ENCODE peak calls at places on chromosomes 3 and 15, in seven cellular contexts. W is spleen, S is fibroblast of lung, R is WERI-Rb-1, A is SK-N-SH, V is Peyer's patch, F is AG04450. L is an unnamed sample.
A peak's percentile ranks its signal among the peaks of the same experiment; 100 is the strongest.

GRCh38 chr3:36729204-36730056 is 34.9 kb downstream of the DCLK3 start:
- DNase-seq in W (no peak), S (peak; percentile 49), R (no peak), A (peak; percentile 54), V (no peak), F (peak; percentile 23), L (no peak)

GRCh38 chr3:142180761-142181362 is 31.5 kb upstream of the TFDP2 start:
- DNase-seq in W (no peak), S (peak; percentile 14), R (peak; percentile 65), A (peak; percentile 58), V (peak; percentile 62), F (no peak), L (peak; percentile 51)

GRCh38 chr3:55180936-55181535 is 253.2 kb upstream of the LRTM1 start:
- DNase-seq in W (no peak), S (no peak), R (peak; percentile 17), A (peak; percentile 38), V (peak; percentile 48), F (no peak), L (peak; percentile 16)

GRCh38 chr3:171682743-171683142 is 127.5 kb downstream of the PLD1 start:
- DNase-seq in W (no peak), S (no peak), R (no peak), A (no peak), V (no peak), F (no peak), L (no peak)

GRCh38 chr3:77038468-77038927 is 1.4 kb upstream of the ROBO2 start:
- DNase-seq in W (no peak), S (peak; percentile 78), R (peak; percentile 82), A (peak; percentile 78), V (peak; percentile 77), F (peak; percentile 70), L (peak; percentile 82)

GRCh38 chr15:41019174-41019573 is 65.9 kb downstream of the CHAC1 start:
- DNase-seq in W (no peak), S (no peak), R (no peak), A (no peak), V (no peak), F (no peak), L (no peak)

GRCh38 chr3:38136272-38136806 is 588 bp downstream of the ACAA1 start:
- DNase-seq in W (no peak), S (peak; percentile 32), R (no peak), A (peak; percentile 59), V (peak; percentile 52), F (peak; percentile 8), L (no peak)

GRCh38 chr15:66066439-66066838 is 187.1 kb downstream of the MEGF11 start:
- DNase-seq in W (no peak), S (no peak), R (no peak), A (no peak), V (peak; percentile 21), F (no peak), L (no peak)

GRCh38 chr3:178194547-178194946 is 341.7 kb upstream of the KCNMB2 start:
- DNase-seq in W (no peak), S (peak; percentile 50), R (no peak), A (no peak), V (no peak), F (no peak), L (no peak)

GRCh38 chr15:23532019-23532418 is 33.5 kb upstream of the MKRN3 start:
- DNase-seq in W (no peak), S (no peak), R (peak; percentile 60), A (no peak), V (no peak), F (no peak), L (no peak)

GRCh38 chr3:113035387-113035982 is 44.7 kb downstream of the GTPBP8 start:
- DNase-seq in W (no peak), S (peak; percentile 42), R (peak; percentile 54), A (peak; percentile 69), V (peak; percentile 65), F (no peak), L (peak; percentile 62)

GRCh38 chr3:112013784-112014143 is 15.0 kb downstream of the TAGLN3 start:
- DNase-seq in W (no peak), S (no peak), R (no peak), A (no peak), V (no peak), F (no peak), L (no peak)

GRCh38 chr3:128879991-128880390 is 571 bp downstream of the ACAD9 start:
- DNase-seq in W (peak; percentile 77), S (no peak), R (no peak), A (no peak), V (no peak), F (no peak), L (no peak)

GRCh38 chr15:80778964-80779657 is at the start of gene CEMIP:
- DNase-seq in W (peak; percentile 85), S (peak; percentile 69), R (peak; percentile 82), A (peak; percentile 94), V (peak; percentile 79), F (peak; percentile 55), L (peak; percentile 84)

GRCh38 chr3:123521179-123521969 is 63.5 kb downstream of the HACD2 start:
- DNase-seq in W (no peak), S (peak; percentile 53), R (no peak), A (no peak), V (no peak), F (no peak), L (no peak)

GRCh38 chr15:60649845-60650548 is 171.1 kb upstream of the ICE2 start:
- DNase-seq in W (no peak), S (peak; percentile 11), R (no peak), A (no peak), V (peak; percentile 50), F (no peak), L (no peak)

GRCh38 chr3:151787626-151788025 is 26.3 kb upstream of the AADAC start:
- DNase-seq in W (no peak), S (peak; percentile 48), R (no peak), A (no peak), V (no peak), F (no peak), L (no peak)

GRCh38 chr3:4633078-4634004 is 140.2 kb downstream of the ITPR1 start:
- DNase-seq in W (no peak), S (peak; percentile 65), R (no peak), A (peak; percentile 66), V (no peak), F (peak; percentile 20), L (no peak)
- TF ChIP-seq CTCF in W (peak; percentile 53), S (peak; percentile 88), R (peak; percentile 83), A (peak; percentile 94), V (peak; percentile 78), F (peak; percentile 93), L (peak; percentile 79)

GRCh38 chr15:64152507-64153387 is 1.2 kb downstream of the SNX22 start:
- DNase-seq in W (no peak), S (no peak), R (no peak), A (peak; percentile 28), V (no peak), F (no peak), L (peak; percentile 33)

GRCh38 chr15:64155802-64156651 is 4.5 kb downstream of the SNX22 start:
- DNase-seq in W (peak; percentile 66), S (no peak), R (no peak), A (no peak), V (no peak), F (no peak), L (no peak)

GRCh38 chr15:64156652-64157331 is 5.3 kb downstream of the SNX22 start:
- DNase-seq in W (no peak), S (no peak), R (no peak), A (no peak), V (no peak), F (no peak), L (no peak)

GRCh38 chr15:64151727-64152506 is at the start of gene SNX22:
- DNase-seq in W (peak; percentile 86), S (no peak), R (no peak), A (peak; percentile 71), V (no peak), F (no peak), L (no peak)

GRCh38 chr15:64153480-64154367 is 2.2 kb downstream of the SNX22 start:
- DNase-seq in W (peak; percentile 99), S (peak; percentile 75), R (peak; percentile 92), A (peak; percentile 92), V (peak; percentile 96), F (peak; percentile 59), L (peak; percentile 94)
- H3K4me3 ChIP-seq in W (peak overlapping the region; percentile 58), S (no peak overlapping the region), R (no peak overlapping the region), A (no peak overlapping the region), V (no peak overlapping the region), F (no peak overlapping the region), L (peak overlapping the region; percentile 32)

GRCh38 chr3:149831321-149831720 is 18.3 kb downstream of the RNF13 start:
- DNase-seq in W (no peak), S (no peak), R (no peak), A (no peak), V (no peak), F (no peak), L (no peak)
- H3K9me3 ChIP-seq in W (peaks cover 47% of the 10 kb centered on the region), S (no peaks in the 10 kb centered on the region), R (peaks cover 8% of the 10 kb centered on the region), A (peaks cover 14% of the 10 kb centered on the region), V (peaks cover 22% of the 10 kb centered on the region), F (peaks cover 7% of the 10 kb centered on the region), L (peaks cover 15% of the 10 kb centered on the region)

GRCh38 chr15:56817266-56817665 is 84.0 kb upstream of the ZNF280D start:
- DNase-seq in W (no peak), S (peak; percentile 71), R (no peak), A (no peak), V (no peak), F (no peak), L (no peak)
- TF ChIP-seq CTCF in W (no peak), S (no peak), R (no peak), A (no peak), V (no peak), F (no peak), L (no peak)

GRCh38 chr15:70186152-70186551 is 88.4 kb upstream of the TLE3 start:
- DNase-seq in W (peak; percentile 70), S (no peak), R (peak; percentile 70), A (no peak), V (no peak), F (no peak), L (peak; percentile 90)
- H3K4me3 ChIP-seq in W (no peak overlapping the region), S (no peak overlapping the region), R (no peak overlapping the region), A (no peak overlapping the region), V (no peak overlapping the region), F (no peak overlapping the region), L (peak overlapping the region; percentile 10)

DNA sequence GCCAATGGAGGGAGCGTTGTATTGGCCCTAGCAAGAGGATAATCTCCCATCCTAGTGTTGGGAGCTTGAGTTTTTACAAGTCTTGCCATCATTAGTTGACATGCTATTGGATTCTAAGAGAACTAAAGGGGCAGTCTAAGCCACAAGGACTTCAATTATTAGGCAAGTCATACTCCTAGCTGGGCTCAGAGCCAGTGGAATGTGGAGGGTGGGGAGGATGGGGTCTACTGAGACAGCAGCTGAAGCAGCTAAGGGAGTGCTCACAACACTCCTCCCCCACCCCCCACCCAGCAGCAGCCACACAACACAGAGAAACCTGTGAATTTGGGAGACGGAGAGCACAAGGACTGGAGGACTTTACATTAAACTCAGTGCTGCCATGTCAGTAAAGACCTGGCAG is 27.9 kb downstream of the FRG2C start:
- DNase-seq in W (no peak), S (peak; percentile 10), R (no peak), A (no peak), V (no peak), F (no peak), L (no peak)
- H3K9me3 ChIP-seq in W (peaks cover 26% of the 10 kb centered on the region), S (no peaks in the 10 kb centered on the region), R (no peaks in the 10 kb centered on the region), A (no peaks in the 10 kb centered on the region), V (no peaks in the 10 kb centered on the region), F (peaks cover 3% of the 10 kb centered on the region), L (no peaks in the 10 kb centered on the region)

GRCh38 chr3:39273119-39273518 is 6.7 kb downstream of the CX3CR1 start:
- DNase-seq in W (no peak), S (no peak), R (no peak), A (no peak), V (no peak), F (no peak), L (no peak)
- TF ChIP-seq CTCF in W (no peak), S (no peak), R (peak; percentile 25), A (no peak), V (no peak), F (peak; percentile 32), L (peak; percentile 45)

L was measured in BE2C.